ENCODE peak calls at places on chromosomes 11 and 22, in four cellular contexts. W is astrocyte of the spinal cord, S is heart right ventricle, R is body of pancreas. G is an unnamed sample.

GRCh38 chr11:100105605-100106358 is 581.3 kb upstream of the ARHGAP42 start:
- DNase-seq in W (no peak), S (no peak), R (no peak), G (no peak)

GRCh38 chr11:55457641-55458040 is 89.9 kb downstream of the OR4A15 start:
- DNase-seq in W (no peak), S (no peak), R (no peak), G (no peak)

GRCh38 chr11:4921796-4922195 is 2.3 kb downstream of the OR51G1 start:
- DNase-seq in W (no peak), S (no peak), R (no peak), G (no peak)

GRCh38 chr22:38655532-38656255 is 498 bp downstream of the FAM227A start:
- DNase-seq in W (peak), S (no peak), R (no peak), G (no peak)

GRCh38 chr22:28474248-28474647 is 205.4 kb downstream of the TTC28 start:
- DNase-seq in W (no peak), S (no peak), R (no peak), G (peak)

GRCh38 chr11:10941429-10941828 is 83.6 kb upstream of the ZBED5 start:
- DNase-seq in W (no peak), S (no peak), R (no peak), G (no peak)

GRCh38 chr22:39624501-39624821 is 53.9 kb downstream of the CACNA1I start:
- DNase-seq in W (no peak), S (no peak), R (no peak), G (no peak)

GRCh38 chr11:86990520-86990919 is 35.3 kb upstream of the FZD4 start:
- DNase-seq in W (peak), S (no peak), R (no peak), G (no peak)

GRCh38 chr22:37244922-37245722 is 1.1 kb upstream of the RAC2 start:
- DNase-seq in W (no peak), S (no peak), R (no peak), G (no peak)

GRCh38 chr11:87012089-87012488 is 25.6 kb upstream of the TMEM135 start:
- DNase-seq in W (no peak), S (no peak), R (no peak), G (no peak)

GRCh38 chr11:79028214-79028613 is 412.6 kb downstream of the TENM4 start:
- DNase-seq in W (no peak), S (no peak), R (no peak), G (no peak)

GRCh38 chr11:73189315-73189714 is 28.8 kb upstream of the P2RY2 start:
- DNase-seq in W (no peak), S (no peak), R (peak), G (no peak)

GRCh38 chr22:46064966-46065666 is 85.2 kb upstream of the PPARA start:
- DNase-seq in W (peak), S (no peak), R (peak), G (peak)

GRCh38 chr11:27902981-27903624 is 202.8 kb upstream of the BDNF start:
- DNase-seq in W (peak), S (no peak), R (no peak), G (no peak)

GRCh38 chr11:46557684-46558151 is 36.1 kb downstream of the AMBRA1 start:
- DNase-seq in W (peak), S (no peak), R (no peak), G (no peak)

GRCh38 chr11:72373163-72373562 is 61.2 kb downstream of the CLPB start:
- DNase-seq in W (no peak), S (no peak), R (no peak), G (no peak)

GRCh38 chr11:121767433-121767832 is 314.7 kb upstream of the SORL1-AS1 start:
- DNase-seq in W (no peak), S (no peak), R (peak), G (no peak)

GRCh38 chr11:96620464-96621044 is 230.7 kb downstream of the JRKL start:
- DNase-seq in W (no peak), S (no peak), R (no peak), G (no peak)

GRCh38 chr22:20552913-20553401 is 45.5 kb downstream of the MED15 start:
- DNase-seq in W (no peak), S (no peak), R (peak), G (no peak)
- H3K4me3 ChIP-seq in W (no peak), S (peak), R (no peak), G (no peak)

GRCh38 chr11:83725161-83725560 is 439.0 kb upstream of the CCDC90B start:
- DNase-seq in W (no peak), S (no peak), R (no peak), G (no peak)
- H3K4me3 ChIP-seq in W (no peak), S (peak), R (no peak), G (no peak)

DNA sequence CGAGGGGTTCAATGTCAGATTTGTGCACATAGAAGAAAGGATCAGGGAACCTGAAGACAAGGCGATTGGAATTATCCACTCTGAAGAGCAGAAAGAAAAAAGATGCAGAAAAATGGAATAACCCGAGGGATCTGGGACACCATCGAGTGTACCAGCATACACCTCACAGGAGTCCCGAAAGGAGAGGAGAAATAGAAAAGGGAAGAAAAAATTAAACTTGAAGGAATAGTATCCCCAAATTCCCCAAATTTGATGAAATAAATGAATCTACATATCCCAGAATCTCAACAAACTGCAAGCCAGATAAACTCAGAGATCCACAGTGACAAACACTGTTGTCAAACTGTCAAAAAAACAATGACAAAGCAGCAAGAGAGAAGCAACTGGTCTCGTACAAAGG is 21.4 kb downstream of the IL17REL start:
- DNase-seq in W (no peak), S (no peak), R (no peak), G (no peak)
- H3K4me3 ChIP-seq in W (no peak), S (no peak), R (no peak), G (no peak)

GRCh38 chr11:6523253-6523652 is 26.2 kb downstream of the DNHD1 start:
- DNase-seq in W (peak), S (no peak), R (no peak), G (no peak)

GRCh38 chr11:6531267-6531752 is 34.2 kb downstream of the DNHD1 start:
- DNase-seq in W (peak), S (no peak), R (peak), G (peak)

GRCh38 chr11:6530848-6531247 is 33.8 kb downstream of the DNHD1 start:
- DNase-seq in W (no peak), S (no peak), R (no peak), G (no peak)

GRCh38 chr11:6526411-6527135 is 29.5 kb downstream of the DNHD1 start:
- DNase-seq in W (no peak), S (no peak), R (no peak), G (no peak)
- H3K4me3 ChIP-seq in W (no peak), S (no peak), R (no peak), G (no peak)

GRCh38 chr11:44742470-44742869 is 15.7 kb downstream of the TSPAN18 start:
- DNase-seq in W (no peak), S (no peak), R (no peak), G (no peak)

GRCh38 chr11:44743326-44743725 is 16.6 kb downstream of the TSPAN18 start:
- DNase-seq in W (no peak), S (no peak), R (no peak), G (no peak)

GRCh38 chr11:44744160-44744559 is 17.4 kb downstream of the TSPAN18 start:
- DNase-seq in W (no peak), S (no peak), R (no peak), G (no peak)

GRCh38 chr11:44740967-44741366 is 14.2 kb downstream of the TSPAN18 start:
- DNase-seq in W (no peak), S (no peak), R (no peak), G (peak)

DNA sequence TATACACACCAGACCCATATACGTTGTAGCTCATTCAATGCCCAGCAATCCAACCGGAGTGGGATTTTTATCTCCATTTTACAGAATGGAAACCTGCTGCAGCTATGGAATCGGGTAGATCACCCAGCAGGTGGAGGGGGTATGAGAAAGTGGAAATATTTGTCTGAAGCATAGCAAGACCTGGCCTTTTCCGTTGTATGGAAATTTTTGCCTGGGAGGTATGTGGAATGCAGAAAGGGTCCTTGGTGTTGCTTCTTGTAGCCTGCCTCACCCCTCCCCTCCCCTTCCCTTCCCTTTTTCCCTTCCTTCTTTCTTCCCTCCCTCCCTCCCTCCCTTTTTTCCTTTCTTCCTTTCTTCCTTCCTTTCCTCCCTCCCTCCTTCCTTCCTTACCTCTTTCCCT is 15.2 kb downstream of the TSPAN18 start:
- DNase-seq in W (no peak), S (no peak), R (no peak), G (no peak)
- H3K4me3 ChIP-seq in W (no peak), S (no peak), R (no peak), G (no peak)

GRCh38 chr11:115820026-115820425 is 315.8 kb upstream of the CADM1 start:
- DNase-seq in W (no peak), S (no peak), R (no peak), G (no peak)

GRCh38 chr11:115819014-115819413 is 314.8 kb upstream of the CADM1 start:
- DNase-seq in W (no peak), S (no peak), R (no peak), G (no peak)

GRCh38 chr11:115817844-115818565 is 313.8 kb upstream of the CADM1 start:
- DNase-seq in W (no peak), S (no peak), R (no peak), G (peak)
- H3K4me3 ChIP-seq in W (no peak), S (no peak), R (no peak), G (no peak)

GRCh38 chr11:1736447-1736992 is 13.9 kb downstream of the IFITM10 start:
- DNase-seq in W (no peak), S (no peak), R (no peak), G (no peak)
- H3K4me3 ChIP-seq in W (no peak), S (no peak), R (no peak), G (no peak)

GRCh38 chr11:128900468-128900867 is 9.3 kb downstream of the KCNJ5 start:
- DNase-seq in W (no peak), S (no peak), R (peak), G (no peak)

GRCh38 chr11:128903248-128904041 is 12.3 kb downstream of the KCNJ5 start:
- DNase-seq in W (peak), S (no peak), R (peak), G (no peak)

GRCh38 chr11:128904303-128904871 is 13.2 kb downstream of the KCNJ5 start:
- DNase-seq in W (no peak), S (no peak), R (no peak), G (no peak)

GRCh38 chr11:128902515-128903066 is 11.4 kb downstream of the KCNJ5 start:
- DNase-seq in W (peak), S (no peak), R (no peak), G (no peak)

DNA sequence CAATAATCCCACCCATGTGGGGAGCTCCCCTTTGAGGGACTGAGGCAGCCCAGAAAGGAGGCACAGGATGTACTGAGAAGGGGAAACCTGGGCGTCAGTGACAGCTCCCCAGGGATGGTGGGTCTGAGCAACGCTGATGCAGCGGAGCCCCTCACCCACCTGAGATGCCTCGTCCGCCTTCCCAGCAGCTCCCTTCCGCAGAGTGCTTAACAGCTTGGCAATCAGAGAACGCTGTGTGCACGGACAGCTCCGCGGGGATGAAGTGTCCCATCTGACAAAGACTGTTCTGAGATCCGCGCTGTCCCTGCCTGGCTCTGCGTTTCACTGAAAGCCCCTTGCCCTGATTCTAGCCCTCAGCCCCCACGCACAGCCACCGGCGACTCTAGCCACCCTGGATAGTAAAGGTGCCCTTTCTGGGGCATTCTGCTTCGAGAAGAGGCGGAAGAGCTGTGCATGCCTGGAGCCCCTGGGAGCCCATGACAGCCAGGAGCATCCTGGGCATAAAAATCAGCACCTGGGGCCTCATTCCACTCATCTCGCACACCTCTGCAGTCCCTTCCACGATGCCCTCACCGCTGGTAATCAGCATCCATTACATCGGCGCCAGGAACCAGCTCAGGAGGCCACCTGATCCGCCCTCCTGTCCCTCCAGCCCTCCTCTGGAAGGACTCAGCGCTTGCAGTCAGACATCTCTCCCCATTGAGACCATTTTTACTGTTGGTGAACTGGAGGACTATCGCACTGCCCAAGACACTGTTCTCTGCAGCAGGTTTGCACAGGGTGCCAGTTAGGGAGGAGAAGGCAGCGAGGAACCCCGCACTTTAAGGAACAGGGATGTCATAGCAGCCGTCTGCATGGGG is 10.7 kb downstream of the KCNJ5 start:
- DNase-seq in W (no peak), S (no peak), R (no peak), G (no peak)
- H3K4me3 ChIP-seq in W (no peak), S (no peak), R (no peak), G (no peak)

GRCh38 chr11:65226103-65226442 is 35.7 kb upstream of the POLA2 start:
- DNase-seq in W (no peak), S (no peak), R (no peak), G (no peak)
- H3K4me3 ChIP-seq in W (peak), S (peak), R (no peak), G (peak)